ENCODE peak calls at places on chromosome 16, in eight cellular contexts. N is fibroblast of villous mesenchyme, J is heart left ventricle, H is DND-41, I is upper lobe of right lung, U is epithelial cell of proximal tubule, C is foreskin fibroblast, K is ovary. S is an unnamed sample.

GRCh38 chr16:21644674-21645073 is 7.7 kb downstream of the IGSF6 start:
- DNase-seq in N (peak; percentile 19), J (no peak), H (no peak), I (no peak), U (no peak), C (no peak), K (no peak), S (no peak)

GRCh38 chr16:27398894-27399853 is 2.8 kb upstream of the IL21R start:
- DNase-seq in N (no peak), J (no peak), H (no peak), I (no peak), U (no peak), C (no peak), K (no peak), S (no peak)

GRCh38 chr16:12572316-12572985 is 231.2 kb downstream of the CPPED1 start:
- DNase-seq in N (no peak), J (no peak), H (no peak), I (no peak), U (no peak), C (no peak), K (no peak), S (no peak)

GRCh38 chr16:87543436-87544191 is 50.8 kb upstream of the ZCCHC14 start:
- DNase-seq in N (peak; percentile 59), J (peak; percentile 57), H (no peak), I (no peak), U (no peak), C (no peak), K (peak; percentile 55), S (no peak)

GRCh38 chr16:81633147-81633619 is 145.9 kb upstream of the PLCG2 start:
- DNase-seq in N (no peak), J (no peak), H (no peak), I (no peak), U (no peak), C (no peak), K (no peak), S (no peak)

GRCh38 chr16:30551781-30552180 is 6.4 kb downstream of the ZNF764 start:
- DNase-seq in N (no peak), J (no peak), H (peak; percentile 70), I (peak; percentile 82), U (no peak), C (peak; percentile 17), K (no peak), S (no peak)

GRCh38 chr16:58022601-58023371 is 2.8 kb upstream of the MMP15 start:
- DNase-seq in N (peak; percentile 71), J (peak; percentile 89), H (no peak), I (peak; percentile 92), U (no peak), C (peak; percentile 94), K (peak; percentile 79), S (peak; percentile 75)

GRCh38 chr16:55941552-55941951 is 66.4 kb upstream of the CES5A start:
- DNase-seq in N (no peak), J (no peak), H (no peak), I (no peak), U (no peak), C (no peak), K (no peak), S (no peak)

GRCh38 chr16:22250522-22250921 is 44.4 kb downstream of the EEF2K start:
- DNase-seq in N (no peak), J (no peak), H (no peak), I (no peak), U (no peak), C (peak; percentile 72), K (no peak), S (no peak)

GRCh38 chr16:21179983-21180365 is 21.5 kb downstream of the LDAF1 start:
- DNase-seq in N (no peak), J (no peak), H (no peak), I (no peak), U (no peak), C (no peak), K (no peak), S (no peak)

GRCh38 chr16:21101631-21102420 is 48.8 kb downstream of the DNAH3 start:
- DNase-seq in N (peak; percentile 23), J (no peak), H (peak; percentile 20), I (no peak), U (no peak), C (peak; percentile 67), K (no peak), S (peak; percentile 10)

GRCh38 chr16:87966685-87967185 is 15.5 kb downstream of the BANP start:
- DNase-seq in N (no peak), J (peak; percentile 35), H (no peak), I (no peak), U (no peak), C (no peak), K (no peak), S (no peak)

GRCh38 chr16:72240949-72241348 is 69.0 kb upstream of the PMFBP1 start:
- DNase-seq in N (no peak), J (no peak), H (no peak), I (no peak), U (no peak), C (no peak), K (no peak), S (no peak)

GRCh38 chr16:51440096-51440495 is 289.0 kb upstream of the SALL1 start:
- DNase-seq in N (no peak), J (no peak), H (no peak), I (no peak), U (no peak), C (peak; percentile 64), K (no peak), S (no peak)

GRCh38 chr16:21223787-21224186 is 9.7 kb upstream of the ANKS4B start:
- DNase-seq in N (no peak), J (no peak), H (no peak), I (no peak), U (no peak), C (no peak), K (no peak), S (no peak)

GRCh38 chr16:89041571-89042481 is 51.8 kb upstream of the ACSF3 start:
- DNase-seq in N (no peak), J (peak; percentile 25), H (no peak), I (peak; percentile 45), U (no peak), C (no peak), K (no peak), S (no peak)

GRCh38 chr16:24991349-24991748 is 23.8 kb downstream of the ARHGAP17 start:
- DNase-seq in N (no peak), J (no peak), H (no peak), I (no peak), U (no peak), C (no peak), K (no peak), S (no peak)
- H3K4me3 ChIP-seq in N (no peak overlapping the region), J (no peak overlapping the region), H (no peak overlapping the region), I (no peak overlapping the region), U (no peak overlapping the region), C (no peak overlapping the region), K (no peak overlapping the region), S (no peak overlapping the region)

GRCh38 chr16:66562409-66562808 is 3.8 kb upstream of the CMTM1 start:
- DNase-seq in N (no peak), J (no peak), H (no peak), I (no peak), U (no peak), C (no peak), K (no peak), S (no peak)
- TF ChIP-seq CTCF in N (no peak), J (no peak), H (peak; percentile 31), I (no peak), U (no peak), C (no peak), K (no peak), S (no peak)

DNA sequence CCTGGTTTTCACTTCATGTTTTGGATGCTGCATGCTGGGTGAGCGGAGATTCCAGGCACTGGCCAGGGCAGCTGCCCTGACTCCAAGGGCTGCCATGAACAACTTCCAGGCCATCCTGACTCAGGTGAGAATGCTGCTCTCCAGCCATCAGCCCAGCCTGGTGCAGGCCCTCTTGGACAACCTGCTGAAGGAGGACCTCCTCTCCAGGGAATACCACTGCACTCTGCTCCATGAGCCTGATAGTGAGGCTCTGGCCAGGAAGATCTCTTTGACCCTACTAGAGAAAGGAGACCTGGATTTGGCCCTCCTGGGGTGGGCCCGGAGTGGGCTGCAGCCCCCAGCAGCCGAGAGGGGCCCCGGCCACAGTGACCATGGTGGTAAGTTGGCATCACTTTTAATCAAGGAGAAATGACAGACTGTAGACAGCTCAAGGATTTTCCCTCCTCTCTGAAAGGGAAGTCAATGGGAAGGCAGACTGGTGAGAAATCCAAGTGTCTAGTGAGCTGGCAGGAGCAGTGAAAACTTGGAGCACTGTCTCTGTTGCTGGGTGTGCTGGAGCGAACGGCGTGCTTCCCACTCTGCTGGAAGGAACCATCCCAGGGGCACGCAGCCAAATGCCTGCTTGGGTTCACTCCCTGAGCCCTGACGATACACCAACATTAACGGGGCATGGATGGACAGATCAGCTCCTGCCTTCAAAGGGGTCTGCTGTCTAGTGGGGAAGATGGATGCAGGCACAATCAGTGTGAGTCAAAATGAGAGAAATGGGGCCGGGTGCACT is 10.6 kb upstream of the CIITA start:
- DNase-seq in N (no peak), J (peak; percentile 47), H (no peak), I (no peak), U (no peak), C (no peak), K (no peak), S (peak; percentile 5)
- H3K4me3 ChIP-seq in N (no peak overlapping the region), J (peak overlapping the region; percentile 39), H (no peak overlapping the region), I (peak overlapping the region; percentile 8), U (no peak overlapping the region), C (no peak overlapping the region), K (no peak overlapping the region), S (no peak overlapping the region)

DNA sequence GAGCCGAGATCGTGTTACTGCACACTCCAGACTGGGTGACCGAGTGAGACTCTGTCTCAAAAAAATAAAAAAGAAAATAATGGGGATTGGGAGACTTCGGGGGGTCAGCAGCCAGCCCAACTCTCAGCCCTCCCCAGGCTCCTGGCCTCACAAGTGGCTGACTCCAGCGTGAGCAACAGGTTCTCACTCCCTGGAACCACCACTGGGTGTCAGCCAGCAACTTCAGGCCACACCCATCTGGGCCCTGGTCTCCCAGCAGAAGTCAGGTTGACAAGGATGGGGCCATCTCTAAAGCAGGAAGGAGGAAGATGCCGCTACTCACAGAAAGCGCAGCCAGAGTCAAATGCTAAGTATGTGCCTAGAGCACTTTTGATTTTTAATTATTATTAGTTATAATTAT is 139.4 kb downstream of the C16orf78 start:
- DNase-seq in N (no peak), J (no peak), H (peak; percentile 57), I (peak; percentile 6), U (no peak), C (no peak), K (no peak), S (no peak)
- TF ChIP-seq CTCF in N (no peak), J (no peak), H (peak; percentile 56), I (no peak), U (no peak), C (no peak), K (no peak), S (no peak)

GRCh38 chr16:84511180-84511800 is 6.8 kb upstream of the MEAK7 start:
- DNase-seq in N (peak; percentile 86), J (peak; percentile 74), H (peak; percentile 73), I (peak; percentile 90), U (no peak), C (peak; percentile 93), K (peak; percentile 73), S (peak; percentile 89)
- H3K4me3 ChIP-seq in N (no peak overlapping the region), J (no peak overlapping the region), H (no peak overlapping the region), I (no peak overlapping the region), U (no peak overlapping the region), C (peak overlapping the region; percentile 21), K (no peak overlapping the region), S (peak overlapping the region; percentile 6)

GRCh38 chr16:70508752-70509151 is 14.6 kb downstream of the COG4 start:
- DNase-seq in N (peak; percentile 10), J (no peak), H (no peak), I (no peak), U (no peak), C (no peak), K (no peak), S (no peak)
- TF ChIP-seq CTCF in N (peak; percentile 13), J (no peak), H (peak; percentile 29), I (peak; percentile 21), U (peak; percentile 12), C (no peak), K (no peak), S (peak; percentile 15)

GRCh38 chr16:2025878-2026460 is 733 bp upstream of the NHERF2 start:
- DNase-seq in N (no peak), J (peak; percentile 30), H (no peak), I (no peak), U (no peak), C (no peak), K (no peak), S (no peak)
- H3K4me3 ChIP-seq in N (peak overlapping the region; percentile 54), J (peak overlapping the region; percentile 89), H (no peak overlapping the region), I (peak overlapping the region; percentile 52), U (peak overlapping the region; percentile 50), C (peak overlapping the region; percentile 45), K (no peak overlapping the region), S (no peak overlapping the region)